ENCODE peak calls at places on chromosomes 1 and 21, in five cellular contexts. One of them, this sample, is unnamed.

GRCh38 chr1:179369751-179370341 is 4.1 kb downstream of the AXDND1 start:
- DNase-seq in SK-N-SH: peak
- DNase-seq in K562: peak
- DNase-seq in stomach: no peak
- DNase-seq in ovary: no peak
- DNase-seq in this sample: no peak

GRCh38 chr1:207024202-207025143 is 8.1 kb downstream of the C1orf116 start:
- DNase-seq in SK-N-SH: no peak
- DNase-seq in stomach: peak
- DNase-seq in K562: peak
- DNase-seq in ovary: no peak
- DNase-seq in this sample: no peak

GRCh38 chr1:184950209-184950608 is 24.1 kb downstream of the NIBAN1 start:
- DNase-seq in ovary: no peak
- DNase-seq in stomach: no peak
- DNase-seq in K562: no peak
- DNase-seq in SK-N-SH: no peak
- DNase-seq in this sample: no peak

GRCh38 chr1:222331765-222332164 is 216.1 kb downstream of the HHIPL2 start:
- DNase-seq in stomach: no peak
- DNase-seq in ovary: no peak
- DNase-seq in SK-N-SH: no peak
- DNase-seq in K562: no peak
- DNase-seq in this sample: no peak

GRCh38 chr21:39422468-39423241 is 22.9 kb downstream of the LCA5L start:
- DNase-seq in SK-N-SH: no peak
- DNase-seq in K562: no peak
- DNase-seq in stomach: no peak
- DNase-seq in ovary: no peak
- DNase-seq in this sample: no peak

GRCh38 chr1:188769181-188769580 is 1708.5 kb downstream of the BRINP3 start:
- DNase-seq in K562: no peak
- DNase-seq in SK-N-SH: no peak
- DNase-seq in ovary: no peak
- DNase-seq in stomach: no peak
- DNase-seq in this sample: no peak

GRCh38 chr1:66731462-66731861 is 20.8 kb upstream of the DYNLT5 start:
- DNase-seq in K562: no peak
- DNase-seq in ovary: no peak
- DNase-seq in SK-N-SH: no peak
- DNase-seq in stomach: no peak
- DNase-seq in this sample: no peak

GRCh38 chr1:234978397-234979291 is 150.0 kb downstream of the TOMM20 start:
- DNase-seq in stomach: peak
- DNase-seq in K562: peak
- DNase-seq in ovary: no peak
- DNase-seq in SK-N-SH: peak
- DNase-seq in this sample: no peak

GRCh38 chr1:48870596-48870995 is 93.9 kb upstream of the BEND5 start:
- DNase-seq in ovary: no peak
- DNase-seq in SK-N-SH: no peak
- DNase-seq in stomach: no peak
- DNase-seq in K562: no peak
- DNase-seq in this sample: no peak

GRCh38 chr21:33189845-33190244 is 39.9 kb upstream of the IFNAR2 start:
- DNase-seq in stomach: no peak
- DNase-seq in SK-N-SH: no peak
- DNase-seq in K562: no peak
- DNase-seq in ovary: no peak
- DNase-seq in this sample: no peak

GRCh38 chr1:21384620-21385019 is 55.3 kb upstream of the NBPF3 start:
- DNase-seq in ovary: no peak
- DNase-seq in K562: no peak
- DNase-seq in SK-N-SH: no peak
- DNase-seq in stomach: no peak
- DNase-seq in this sample: no peak

GRCh38 chr1:145918144-145918991 is at the start of gene PEX11B:
- DNase-seq in stomach: peak
- DNase-seq in K562: peak
- DNase-seq in ovary: peak
- DNase-seq in SK-N-SH: peak
- DNase-seq in this sample: peak

GRCh38 chr1:237197470-237198425 is 155.8 kb downstream of the RYR2 start:
- DNase-seq in SK-N-SH: no peak
- DNase-seq in ovary: no peak
- DNase-seq in stomach: no peak
- DNase-seq in K562: no peak
- DNase-seq in this sample: no peak

GRCh38 chr1:55893155-55893554 is 678.0 kb upstream of the USP24 start:
- DNase-seq in ovary: no peak
- DNase-seq in SK-N-SH: no peak
- DNase-seq in stomach: no peak
- DNase-seq in K562: no peak
- DNase-seq in this sample: no peak

GRCh38 chr1:62841587-62842169 is 57.7 kb downstream of the ATG4C start:
- DNase-seq in SK-N-SH: peak
- DNase-seq in stomach: no peak
- DNase-seq in ovary: no peak
- DNase-seq in K562: peak
- DNase-seq in this sample: no peak

GRCh38 chr1:204673909-204674701 is 11.4 kb downstream of the LRRN2 start:
- DNase-seq in stomach: no peak
- DNase-seq in ovary: no peak
- DNase-seq in K562: no peak
- DNase-seq in SK-N-SH: peak
- DNase-seq in this sample: no peak

GRCh38 chr1:35476099-35476674 is 81.0 kb downstream of the KIAA0319L start:
- DNase-seq in stomach: no peak
- DNase-seq in K562: no peak
- DNase-seq in ovary: no peak
- DNase-seq in SK-N-SH: no peak
- DNase-seq in this sample: no peak

GRCh38 chr21:39736716-39737115 is 8.3 kb upstream of the IGSF5 start:
- DNase-seq in SK-N-SH: no peak
- DNase-seq in ovary: no peak
- DNase-seq in stomach: no peak
- DNase-seq in K562: no peak
- DNase-seq in this sample: no peak

GRCh38 chr1:191608367-191608766 is 549.9 kb upstream of the RGS18 start:
- DNase-seq in stomach: no peak
- DNase-seq in ovary: no peak
- DNase-seq in SK-N-SH: no peak
- DNase-seq in K562: no peak
- DNase-seq in this sample: no peak

GRCh38 chr1:20936621-20937020 is 149.5 kb upstream of the HP1BP3 start:
- DNase-seq in K562: no peak
- DNase-seq in stomach: no peak
- DNase-seq in SK-N-SH: no peak
- DNase-seq in ovary: no peak
- DNase-seq in this sample: no peak

GRCh38 chr1:30322859-30323257 is 400.5 kb downstream of the MATN1 start:
- DNase-seq in ovary: no peak
- DNase-seq in stomach: peak
- DNase-seq in SK-N-SH: no peak
- DNase-seq in K562: peak
- DNase-seq in this sample: peak

GRCh38 chr1:52518962-52519361 is 33.9 kb downstream of the TUT4 start:
- DNase-seq in K562: no peak
- DNase-seq in ovary: no peak
- DNase-seq in stomach: no peak
- DNase-seq in SK-N-SH: no peak
- DNase-seq in this sample: no peak

GRCh38 chr1:89910780-89911179 is 84.1 kb upstream of the ZNF326 start:
- DNase-seq in ovary: no peak
- DNase-seq in K562: no peak
- DNase-seq in stomach: no peak
- DNase-seq in SK-N-SH: no peak
- DNase-seq in this sample: no peak

GRCh38 chr1:44640178-44640865 is 34.0 kb downstream of the TMEM53 start:
- DNase-seq in SK-N-SH: no peak
- DNase-seq in K562: no peak
- DNase-seq in ovary: no peak
- DNase-seq in stomach: no peak
- DNase-seq in this sample: no peak

GRCh38 chr1:174740248-174740990 is 259.3 kb upstream of the CACYBP start:
- DNase-seq in ovary: no peak
- DNase-seq in K562: no peak
- DNase-seq in stomach: no peak
- DNase-seq in SK-N-SH: no peak
- DNase-seq in this sample: no peak

GRCh38 chr1:208929575-208929974 is 653.9 kb upstream of the CAMK1G start:
- DNase-seq in SK-N-SH: no peak
- DNase-seq in stomach: no peak
- DNase-seq in ovary: no peak
- DNase-seq in K562: no peak
- DNase-seq in this sample: no peak

GRCh38 chr1:243253211-243253926 is 1.7 kb downstream of the CEP170 start:
- DNase-seq in ovary: no peak
- DNase-seq in stomach: no peak
- DNase-seq in K562: no peak
- DNase-seq in SK-N-SH: no peak
- DNase-seq in this sample: no peak

GRCh38 chr1:68201546-68202238 is 30.6 kb downstream of the WLS start:
- DNase-seq in K562: no peak
- DNase-seq in SK-N-SH: no peak
- DNase-seq in stomach: no peak
- DNase-seq in ovary: no peak
- DNase-seq in this sample: no peak

GRCh38 chr1:68204965-68205630 is 27.2 kb downstream of the WLS start:
- DNase-seq in stomach: no peak
- DNase-seq in K562: no peak
- DNase-seq in SK-N-SH: no peak
- DNase-seq in ovary: no peak
- DNase-seq in this sample: no peak

GRCh38 chr1:68205794-68206358 is 26.4 kb downstream of the WLS start:
- DNase-seq in ovary: no peak
- DNase-seq in stomach: no peak
- DNase-seq in K562: no peak
- DNase-seq in SK-N-SH: no peak
- DNase-seq in this sample: no peak

GRCh38 chr1:68199603-68200002 is 32.7 kb downstream of the WLS start:
- DNase-seq in SK-N-SH: no peak
- DNase-seq in K562: no peak
- DNase-seq in ovary: no peak
- DNase-seq in stomach: no peak
- DNase-seq in this sample: no peak

DNA sequence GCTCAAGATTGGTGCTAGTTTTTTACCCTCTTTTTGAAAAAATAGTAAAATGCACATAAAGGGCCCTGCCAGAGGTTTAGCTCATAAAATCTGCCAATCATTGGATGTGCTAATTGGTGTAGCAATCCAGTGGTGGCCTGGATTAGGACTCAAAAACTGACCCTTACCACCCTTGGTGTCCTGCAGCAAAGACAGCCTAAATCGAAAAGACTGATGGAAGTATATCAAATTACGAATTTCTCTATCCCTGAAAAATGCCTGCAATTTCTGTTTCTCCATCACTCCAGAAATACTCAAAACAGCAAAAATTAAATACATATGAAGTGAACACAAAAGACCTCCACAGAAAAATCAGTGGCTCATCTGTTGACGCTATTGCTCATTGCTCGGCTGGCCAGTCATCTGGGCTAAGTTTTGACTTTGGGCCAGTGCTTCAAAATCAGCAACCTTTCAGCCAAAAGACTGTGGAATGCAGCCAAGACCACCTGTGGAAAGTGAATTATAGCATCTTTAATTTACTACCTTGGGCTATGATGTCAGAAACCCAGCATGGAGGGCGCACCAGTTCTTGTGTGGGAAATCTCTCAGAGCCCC is 30.0 kb downstream of the WLS start:
- DNase-seq in K562: no peak
- DNase-seq in ovary: no peak
- DNase-seq in SK-N-SH: no peak
- DNase-seq in stomach: no peak
- DNase-seq in this sample: no peak
- TF ChIP-seq EP300 in K562: no peak
- TF ChIP-seq EP300 in ovary: no peak
- TF ChIP-seq EP300 in SK-N-SH: no peak
- TF ChIP-seq EP300 in stomach: no peak
- TF ChIP-seq EP300 in this sample: no peak

DNA sequence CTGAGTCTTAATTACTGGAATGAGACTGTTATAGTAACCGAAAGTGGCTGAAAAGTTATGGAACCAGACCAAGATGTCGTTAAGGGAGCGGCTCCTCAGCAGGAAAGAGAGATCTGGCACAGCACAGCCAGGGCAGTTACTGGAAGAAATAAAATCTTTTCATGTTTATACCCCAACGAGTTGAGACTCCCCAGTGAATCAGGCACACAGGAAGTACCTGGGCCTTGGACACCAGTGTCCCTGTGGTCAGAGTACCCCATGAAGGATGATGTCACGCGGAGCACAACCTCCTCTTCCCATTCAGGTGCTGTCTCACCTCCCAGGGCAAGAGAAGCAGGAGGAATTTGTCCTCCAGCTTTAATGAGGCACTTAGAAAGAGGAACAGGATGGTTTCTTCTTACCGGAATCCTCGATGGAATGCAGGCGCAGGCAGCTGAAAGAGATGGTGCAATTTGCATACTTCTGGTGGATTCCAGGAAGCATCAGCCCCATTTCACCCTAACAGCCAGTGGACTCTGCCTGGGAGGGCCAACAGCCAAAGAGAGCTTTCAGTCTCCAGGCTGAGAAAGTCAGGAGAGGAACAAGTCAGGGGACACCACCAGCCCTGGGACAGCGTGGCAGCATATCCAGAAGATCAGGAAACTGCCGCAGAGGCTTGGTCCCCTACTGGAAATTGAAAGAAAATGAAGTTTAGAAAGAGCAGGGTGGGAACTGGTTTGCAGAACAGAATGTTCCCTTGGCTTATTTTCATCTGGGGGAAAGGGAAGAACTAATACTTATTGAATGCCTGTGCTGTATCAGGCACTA is 35.9 kb upstream of the CTTNBP2NL start:
- DNase-seq in SK-N-SH: no peak
- DNase-seq in K562: no peak
- DNase-seq in ovary: peak
- DNase-seq in stomach: peak
- DNase-seq in this sample: peak
- TF ChIP-seq EP300 in SK-N-SH: no peak
- TF ChIP-seq EP300 in K562: no peak
- TF ChIP-seq EP300 in ovary: peak
- TF ChIP-seq EP300 in stomach: peak
- TF ChIP-seq EP300 in this sample: peak

DNA sequence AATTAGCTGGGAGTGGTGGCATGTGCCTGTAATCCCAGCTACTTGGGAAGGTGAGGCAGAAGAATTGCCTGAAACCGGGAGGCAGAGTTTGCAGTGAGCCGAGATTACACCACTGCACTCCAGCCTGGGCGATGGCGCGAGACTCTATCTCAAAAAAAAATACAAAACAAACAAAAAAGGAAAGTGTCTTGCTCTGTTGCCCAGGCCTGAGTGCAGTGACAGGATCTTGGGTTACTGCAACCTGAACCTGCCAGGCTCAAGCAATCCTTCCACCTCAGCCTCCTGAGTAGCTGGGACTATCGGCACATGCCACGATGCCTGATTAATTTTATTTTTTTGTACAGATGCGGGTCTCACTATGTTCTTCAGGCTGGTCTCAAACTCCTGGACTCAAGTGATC is 33.3 kb downstream of the DEGS1 start:
- DNase-seq in ovary: no peak
- DNase-seq in K562: no peak
- DNase-seq in stomach: no peak
- DNase-seq in SK-N-SH: no peak
- DNase-seq in this sample: no peak
- TF ChIP-seq EP300 in ovary: no peak
- TF ChIP-seq EP300 in K562: no peak
- TF ChIP-seq EP300 in stomach: no peak
- TF ChIP-seq EP300 in SK-N-SH: no peak
- TF ChIP-seq EP300 in this sample: no peak

GRCh38 chr1:113904674-113905434 is at the start of the genes AP4B1 and DCLRE1B:
- DNase-seq in K562: peak
- DNase-seq in stomach: peak
- DNase-seq in ovary: peak
- DNase-seq in SK-N-SH: peak
- DNase-seq in this sample: peak
- TF ChIP-seq EP300 in K562: peak
- TF ChIP-seq EP300 in stomach: no peak
- TF ChIP-seq EP300 in ovary: no peak
- TF ChIP-seq EP300 in SK-N-SH: peak
- TF ChIP-seq EP300 in this sample: no peak

This sample was measured in suprapubic skin.